ENCODE peak calls at places on chromosomes 16 and 17, in five cellular contexts. Z, O, D, K and C are unnamed samples.

GRCh38 chr16:89658221-89658879 is 714 bp downstream of the SPATA33 start:
- DNase-seq in Z (no peak), O (peak), D (no peak), K (no peak), C (no peak)

GRCh38 chr17:57186231-57187019 is 69.9 kb upstream of the MSI2 start:
- DNase-seq in Z (no peak), O (no peak), D (no peak), K (no peak), C (no peak)

GRCh38 chr17:19270951-19271611 is 33.9 kb downstream of the EPN2 start:
- DNase-seq in Z (no peak), O (peak), D (no peak), K (peak), C (no peak)

GRCh38 chr16:68116256-68116853 is 31.2 kb downstream of the NFATC3 start:
- DNase-seq in Z (no peak), O (peak), D (no peak), K (no peak), C (no peak)

GRCh38 chr17:17872468-17873345 is 35.9 kb upstream of the SREBF1 start:
- DNase-seq in Z (no peak), O (no peak), D (no peak), K (no peak), C (no peak)

GRCh38 chr17:62740066-62740465 is 68.0 kb downstream of the MARCHF10 start:
- DNase-seq in Z (no peak), O (no peak), D (no peak), K (no peak), C (no peak)

GRCh38 chr16:14454391-14454790 is 175.7 kb downstream of the PARN start:
- DNase-seq in Z (no peak), O (no peak), D (no peak), K (no peak), C (no peak)

GRCh38 chr17:27559996-27560481 is 70.9 kb upstream of the LGALS9 start:
- DNase-seq in Z (no peak), O (no peak), D (no peak), K (no peak), C (no peak)

GRCh38 chr17:33469911-33470310 is 176.8 kb upstream of the ASIC2 start:
- DNase-seq in Z (no peak), O (peak), D (no peak), K (no peak), C (no peak)

GRCh38 chr17:73215414-73215813 is 22.6 kb downstream of the COG1 start:
- DNase-seq in Z (no peak), O (no peak), D (no peak), K (no peak), C (no peak)

GRCh38 chr17:34713687-34714086 is 134.3 kb downstream of the TMEM132E start:
- DNase-seq in Z (no peak), O (no peak), D (no peak), K (no peak), C (no peak)

GRCh38 chr17:34709108-34709779 is 129.9 kb downstream of the TMEM132E start:
- DNase-seq in Z (no peak), O (no peak), D (no peak), K (no peak), C (no peak)

GRCh38 chr17:34712481-34713195 is 133.3 kb downstream of the TMEM132E start:
- DNase-seq in Z (no peak), O (no peak), D (no peak), K (no peak), C (no peak)

GRCh38 chr17:34710226-34710625 is 130.8 kb downstream of the TMEM132E start:
- DNase-seq in Z (no peak), O (no peak), D (no peak), K (no peak), C (no peak)

GRCh38 chr17:34711646-34712045 is 132.3 kb downstream of the TMEM132E start:
- DNase-seq in Z (no peak), O (no peak), D (no peak), K (no peak), C (no peak)
- TF ChIP-seq YY1 in Z (no peak), O (no peak), D (no peak), K (no peak), C (no peak)

GRCh38 chr17:45436625-45437460 is 4.2 kb upstream of the ARHGAP27 start:
- DNase-seq in Z (no peak), O (no peak), D (no peak), K (no peak), C (no peak)

GRCh38 chr17:45436161-45436560 is 3.5 kb upstream of the ARHGAP27 start:
- DNase-seq in Z (no peak), O (no peak), D (no peak), K (no peak), C (no peak)

GRCh38 chr17:45435481-45435880 is 2.8 kb upstream of the ARHGAP27 start:
- DNase-seq in Z (no peak), O (no peak), D (no peak), K (no peak), C (no peak)

GRCh38 chr17:45438931-45439610 is 6.4 kb upstream of the ARHGAP27 start:
- DNase-seq in Z (no peak), O (no peak), D (no peak), K (no peak), C (no peak)

DNA sequence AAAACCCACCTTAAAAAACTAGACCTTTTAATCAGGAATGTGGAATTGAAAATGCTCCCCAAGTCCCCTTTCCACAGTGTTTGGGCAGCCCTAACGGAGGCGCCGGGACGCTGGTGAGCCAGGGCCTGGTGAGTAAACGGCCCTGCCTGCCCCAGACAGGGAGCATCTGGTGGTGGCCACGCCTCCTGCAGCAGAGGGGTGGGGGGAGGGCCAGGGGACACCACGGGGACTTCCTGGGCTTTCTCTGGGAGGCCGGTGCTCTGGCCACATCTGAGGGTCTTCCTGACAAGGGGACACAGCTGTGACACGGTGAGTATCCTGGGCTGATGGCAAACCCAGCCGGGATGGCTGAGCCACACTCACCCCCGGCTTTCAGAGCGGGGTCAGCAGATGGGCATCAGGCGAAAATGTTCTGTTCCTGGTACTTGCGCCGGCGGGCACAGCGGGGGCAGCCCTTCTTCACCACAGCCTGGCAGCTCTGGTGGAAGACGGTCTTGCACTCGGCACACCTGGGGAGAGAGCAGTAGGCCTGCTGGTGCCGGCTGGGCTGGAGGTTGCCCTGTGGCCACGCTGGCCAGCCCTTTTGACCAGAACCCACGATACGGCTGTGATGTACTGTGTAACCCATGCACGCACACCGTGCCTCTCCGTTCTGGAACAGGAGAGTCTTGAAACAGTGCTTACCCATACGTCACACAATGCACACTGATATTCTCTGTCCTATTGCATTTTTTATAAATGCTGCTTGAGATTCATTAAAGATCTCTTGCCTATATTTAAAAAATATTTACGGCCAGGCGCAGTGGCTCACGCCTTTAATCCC is 5.0 kb upstream of the ARHGAP27 start:
- DNase-seq in Z (no peak), O (no peak), D (no peak), K (no peak), C (no peak)
- TF ChIP-seq ATF3 in Z (no peak), O (no peak), D (no peak), K (no peak), C (no peak)

GRCh38 chr16:81650982-81651562 is 128.0 kb upstream of the PLCG2 start:
- DNase-seq in Z (no peak), O (peak), D (no peak), K (no peak), C (no peak)
- TF ChIP-seq POLR2A in Z (no peak), O (no peak), D (no peak), K (no peak), C (no peak)

GRCh38 chr16:73915939-73916451 is 380.6 kb upstream of the PSMD7 start:
- DNase-seq in Z (no peak), O (no peak), D (no peak), K (no peak), C (no peak)
- TF ChIP-seq YY1 in Z (no peak), O (no peak), D (no peak), K (no peak), C (peak)

DNA sequence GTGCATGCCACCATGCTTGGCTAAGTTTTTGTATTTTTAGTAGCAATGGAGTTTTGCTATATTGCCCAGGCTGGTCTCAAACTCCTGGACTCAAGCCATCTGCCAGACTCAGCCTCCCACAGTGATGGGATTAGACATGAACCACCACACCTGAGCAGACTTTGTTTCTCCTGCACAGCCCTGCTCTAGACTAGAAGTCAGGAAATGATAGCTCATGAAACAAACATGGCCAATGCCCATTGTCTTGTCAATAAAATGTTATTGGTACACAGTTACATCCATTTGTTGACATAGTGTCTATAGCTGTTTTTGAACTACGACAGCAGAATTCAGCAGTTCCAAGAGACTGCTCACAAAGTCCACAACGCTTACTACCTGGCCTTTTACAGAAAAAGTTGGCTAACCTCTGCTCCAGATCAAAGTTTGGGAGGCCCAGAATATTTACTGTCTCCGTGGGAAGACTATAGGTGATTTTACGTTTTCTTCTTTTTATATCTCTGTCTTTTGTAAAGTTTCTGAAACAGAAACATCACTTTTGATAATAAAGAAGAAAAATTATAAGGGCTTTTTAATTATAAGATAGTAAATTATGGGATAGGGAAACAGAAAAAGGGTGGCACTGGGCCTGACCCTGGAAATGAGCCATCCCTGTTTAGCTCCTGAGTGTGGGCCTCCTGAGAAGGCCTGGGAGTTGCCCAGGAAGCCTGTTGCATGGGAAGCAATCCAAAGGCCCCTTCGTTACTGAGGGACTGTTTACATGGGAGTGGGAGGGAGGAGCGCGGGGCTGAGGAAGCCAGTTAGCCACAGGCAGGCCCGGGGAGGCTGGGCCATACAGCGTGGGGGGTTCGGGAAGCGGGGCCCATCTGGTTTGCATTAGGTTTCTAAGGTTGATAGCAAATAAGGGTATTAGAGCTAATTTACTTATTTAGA is 201.5 kb downstream of the IRF8 start:
- DNase-seq in Z (no peak), O (no peak), D (peak), K (no peak), C (no peak)
- TF ChIP-seq ATF3 in Z (no peak), O (no peak), D (no peak), K (no peak), C (no peak)

DNA sequence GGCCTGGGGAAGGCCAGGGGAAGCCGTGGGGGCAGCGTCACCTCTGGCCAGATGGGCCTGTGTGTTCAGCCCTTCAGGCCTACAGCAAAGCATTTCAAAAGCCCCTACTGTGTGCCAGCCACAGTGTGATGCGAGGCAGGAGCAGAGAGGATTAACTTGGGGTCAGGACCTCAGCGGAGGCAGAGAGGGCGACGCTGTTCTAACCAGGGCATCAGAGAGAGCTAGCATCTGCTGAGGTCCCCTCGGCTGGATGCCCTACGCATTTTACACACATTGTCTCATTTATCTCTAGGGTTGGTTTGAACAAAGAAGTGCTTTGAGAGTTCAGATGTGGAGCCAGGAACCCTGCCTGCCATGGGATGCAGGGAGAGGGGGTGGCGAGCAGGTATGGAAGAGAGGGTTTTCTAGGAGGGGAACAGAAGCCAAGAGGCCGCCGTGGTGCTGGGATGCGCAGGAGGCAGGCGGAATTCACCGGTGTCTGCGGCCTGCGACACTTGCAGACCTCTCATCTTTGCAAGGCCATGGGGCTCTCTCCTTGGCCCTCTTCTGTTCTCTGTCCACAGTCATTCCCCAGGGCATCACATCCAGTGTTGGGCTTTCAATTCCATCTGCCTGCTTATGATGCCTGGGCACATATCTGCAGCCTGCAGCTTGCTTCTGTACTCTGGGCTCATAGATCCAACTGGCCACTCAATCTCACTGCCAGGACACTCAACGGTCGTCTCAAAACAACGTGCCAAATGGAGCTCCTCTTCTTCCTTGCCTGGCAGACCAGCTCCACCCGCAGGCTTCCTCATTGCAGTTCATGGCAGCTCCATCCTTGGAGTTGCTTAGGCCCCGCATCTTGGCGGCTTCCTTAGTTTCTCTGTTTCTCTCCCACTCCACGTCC is 8.1 kb upstream of the NKD1 start:
- DNase-seq in Z (no peak), O (no peak), D (peak), K (no peak), C (no peak)
- TF ChIP-seq POLR2A in Z (no peak), O (no peak), D (peak), K (no peak), C (no peak)

GRCh38 chr16:31678649-31679325 is 151.1 kb downstream of the AHSP start:
- DNase-seq in Z (no peak), O (no peak), D (no peak), K (no peak), C (no peak)
- TF ChIP-seq YY1 in Z (no peak), O (no peak), D (no peak), K (no peak), C (no peak)

GRCh38 chr16:56860226-56861020 is 4.6 kb upstream of the SLC12A3 start:
- DNase-seq in Z (no peak), O (no peak), D (peak), K (peak), C (no peak)

GRCh38 chr16:56856876-56857447 is 8.0 kb upstream of the SLC12A3 start:
- DNase-seq in Z (no peak), O (no peak), D (peak), K (no peak), C (no peak)

GRCh38 chr16:56859636-56860035 is 5.4 kb upstream of the SLC12A3 start:
- DNase-seq in Z (no peak), O (no peak), D (no peak), K (no peak), C (no peak)

GRCh38 chr16:56855936-56856335 is 9.1 kb upstream of the SLC12A3 start:
- DNase-seq in Z (no peak), O (no peak), D (no peak), K (no peak), C (no peak)

GRCh38 chr16:56858375-56858774 is 6.6 kb upstream of the SLC12A3 start:
- DNase-seq in Z (no peak), O (no peak), D (no peak), K (no peak), C (no peak)
- TF ChIP-seq ATF3 in Z (no peak), O (no peak), D (no peak), K (no peak), C (no peak)